ENCODE peak calls at places on chromosomes 16 and 17, in six cellular contexts. One of them, this sample, is unnamed.

GRCh38 chr16:5032748-5033167 is 977 bp downstream of the NAGPA start:
- DNase-seq in psoas muscle: peak
- DNase-seq in effector memory CD4-positive, alpha-beta T cell: no peak
- DNase-seq in pancreas: no peak
- DNase-seq in cardiac muscle cell: no peak
- DNase-seq in SK-N-MC: no peak
- DNase-seq in this sample: no peak

GRCh38 chr17:57940653-57941329 is 14.4 kb downstream of the CUEDC1 start:
- DNase-seq in psoas muscle: peak
- DNase-seq in effector memory CD4-positive, alpha-beta T cell: no peak
- DNase-seq in pancreas: peak
- DNase-seq in cardiac muscle cell: no peak
- DNase-seq in SK-N-MC: no peak
- DNase-seq in this sample: no peak

GRCh38 chr17:5416886-5417285 is 2.6 kb downstream of the NUP88 start:
- DNase-seq in psoas muscle: no peak
- DNase-seq in effector memory CD4-positive, alpha-beta T cell: no peak
- DNase-seq in pancreas: no peak
- DNase-seq in cardiac muscle cell: no peak
- DNase-seq in SK-N-MC: no peak
- DNase-seq in this sample: no peak

GRCh38 chr16:86296263-86296662 is 214.1 kb upstream of the FOXF1 start:
- DNase-seq in psoas muscle: no peak
- DNase-seq in effector memory CD4-positive, alpha-beta T cell: no peak
- DNase-seq in pancreas: no peak
- DNase-seq in cardiac muscle cell: no peak
- DNase-seq in SK-N-MC: no peak
- DNase-seq in this sample: no peak

GRCh38 chr17:63275318-63275967 is 170.7 kb downstream of the CYB561 start:
- DNase-seq in psoas muscle: no peak
- DNase-seq in effector memory CD4-positive, alpha-beta T cell: no peak
- DNase-seq in pancreas: no peak
- DNase-seq in cardiac muscle cell: no peak
- DNase-seq in SK-N-MC: no peak
- DNase-seq in this sample: no peak

GRCh38 chr17:3972281-3972731 is 8.1 kb upstream of the ATP2A3 start:
- DNase-seq in psoas muscle: peak
- DNase-seq in effector memory CD4-positive, alpha-beta T cell: no peak
- DNase-seq in pancreas: peak
- DNase-seq in cardiac muscle cell: no peak
- DNase-seq in SK-N-MC: no peak
- DNase-seq in this sample: no peak

GRCh38 chr17:37610971-37611370 is 1.8 kb upstream of the SYNRG start:
- DNase-seq in psoas muscle: no peak
- DNase-seq in effector memory CD4-positive, alpha-beta T cell: no peak
- DNase-seq in pancreas: no peak
- DNase-seq in cardiac muscle cell: no peak
- DNase-seq in SK-N-MC: no peak
- DNase-seq in this sample: no peak

GRCh38 chr17:38673714-38674012 is 1.1 kb downstream of the EPOP start:
- DNase-seq in psoas muscle: no peak
- DNase-seq in effector memory CD4-positive, alpha-beta T cell: no peak
- DNase-seq in pancreas: peak
- DNase-seq in cardiac muscle cell: peak
- DNase-seq in SK-N-MC: no peak
- DNase-seq in this sample: no peak

GRCh38 chr17:32227910-32228309 is 37.7 kb upstream of the RHBDL3 start:
- DNase-seq in psoas muscle: no peak
- DNase-seq in effector memory CD4-positive, alpha-beta T cell: no peak
- DNase-seq in pancreas: no peak
- DNase-seq in cardiac muscle cell: no peak
- DNase-seq in SK-N-MC: no peak
- DNase-seq in this sample: no peak

GRCh38 chr16:64421515-64421914 is 700.3 kb downstream of the CDH11 start:
- DNase-seq in psoas muscle: no peak
- DNase-seq in effector memory CD4-positive, alpha-beta T cell: no peak
- DNase-seq in pancreas: no peak
- DNase-seq in cardiac muscle cell: no peak
- DNase-seq in SK-N-MC: no peak
- DNase-seq in this sample: no peak

GRCh38 chr17:19647697-19648474 is 665 bp upstream of the ALDH3A2 start:
- DNase-seq in psoas muscle: peak
- DNase-seq in effector memory CD4-positive, alpha-beta T cell: peak
- DNase-seq in pancreas: peak
- DNase-seq in cardiac muscle cell: peak
- DNase-seq in SK-N-MC: no peak
- DNase-seq in this sample: peak

GRCh38 chr17:19644493-19645210 is 3.9 kb upstream of the ALDH3A2 start:
- DNase-seq in psoas muscle: no peak
- DNase-seq in effector memory CD4-positive, alpha-beta T cell: no peak
- DNase-seq in pancreas: no peak
- DNase-seq in cardiac muscle cell: no peak
- DNase-seq in SK-N-MC: no peak
- DNase-seq in this sample: no peak

GRCh38 chr17:19648475-19649406 is at the start of gene ALDH3A2:
- DNase-seq in psoas muscle: peak
- DNase-seq in effector memory CD4-positive, alpha-beta T cell: peak
- DNase-seq in pancreas: peak
- DNase-seq in cardiac muscle cell: peak
- DNase-seq in SK-N-MC: no peak
- DNase-seq in this sample: peak

GRCh38 chr17:19646788-19647696 is 1.5 kb upstream of the ALDH3A2 start:
- DNase-seq in psoas muscle: no peak
- DNase-seq in effector memory CD4-positive, alpha-beta T cell: no peak
- DNase-seq in pancreas: no peak
- DNase-seq in cardiac muscle cell: no peak
- DNase-seq in SK-N-MC: no peak
- DNase-seq in this sample: no peak

GRCh38 chr17:19645608-19646250 is 2.8 kb upstream of the ALDH3A2 start:
- DNase-seq in psoas muscle: no peak
- DNase-seq in effector memory CD4-positive, alpha-beta T cell: peak
- DNase-seq in pancreas: peak
- DNase-seq in cardiac muscle cell: peak
- DNase-seq in SK-N-MC: no peak
- DNase-seq in this sample: peak
- H3K27ac ChIP-seq in psoas muscle: peak
- H3K27ac ChIP-seq in effector memory CD4-positive, alpha-beta T cell: no peak
- H3K27ac ChIP-seq in pancreas: peak
- H3K27ac ChIP-seq in cardiac muscle cell: peak
- H3K27ac ChIP-seq in SK-N-MC: no peak
- H3K27ac ChIP-seq in this sample: peak

GRCh38 chr17:66447159-66447558 is 144.7 kb downstream of the PRKCA start:
- DNase-seq in psoas muscle: no peak
- DNase-seq in effector memory CD4-positive, alpha-beta T cell: no peak
- DNase-seq in pancreas: no peak
- DNase-seq in cardiac muscle cell: no peak
- DNase-seq in SK-N-MC: no peak
- DNase-seq in this sample: no peak
- H3K27ac ChIP-seq in psoas muscle: no peak
- H3K27ac ChIP-seq in effector memory CD4-positive, alpha-beta T cell: no peak
- H3K27ac ChIP-seq in pancreas: no peak
- H3K27ac ChIP-seq in cardiac muscle cell: no peak
- H3K27ac ChIP-seq in SK-N-MC: no peak
- H3K27ac ChIP-seq in this sample: no peak

GRCh38 chr17:74426551-74427047 is 5.3 kb upstream of the GPRC5C start:
- DNase-seq in psoas muscle: no peak
- DNase-seq in effector memory CD4-positive, alpha-beta T cell: no peak
- DNase-seq in pancreas: peak
- DNase-seq in cardiac muscle cell: no peak
- DNase-seq in SK-N-MC: no peak
- DNase-seq in this sample: no peak

GRCh38 chr17:74429604-74430384 is 2.1 kb upstream of the GPRC5C start:
- DNase-seq in psoas muscle: peak
- DNase-seq in effector memory CD4-positive, alpha-beta T cell: no peak
- DNase-seq in pancreas: peak
- DNase-seq in cardiac muscle cell: peak
- DNase-seq in SK-N-MC: no peak
- DNase-seq in this sample: no peak

GRCh38 chr17:74430385-74430705 is 1.5 kb upstream of the GPRC5C start:
- DNase-seq in psoas muscle: no peak
- DNase-seq in effector memory CD4-positive, alpha-beta T cell: no peak
- DNase-seq in pancreas: peak
- DNase-seq in cardiac muscle cell: no peak
- DNase-seq in SK-N-MC: no peak
- DNase-seq in this sample: no peak

GRCh38 chr17:74427048-74427762 is 4.7 kb upstream of the GPRC5C start:
- DNase-seq in psoas muscle: peak
- DNase-seq in effector memory CD4-positive, alpha-beta T cell: no peak
- DNase-seq in pancreas: peak
- DNase-seq in cardiac muscle cell: peak
- DNase-seq in SK-N-MC: no peak
- DNase-seq in this sample: no peak

DNA sequence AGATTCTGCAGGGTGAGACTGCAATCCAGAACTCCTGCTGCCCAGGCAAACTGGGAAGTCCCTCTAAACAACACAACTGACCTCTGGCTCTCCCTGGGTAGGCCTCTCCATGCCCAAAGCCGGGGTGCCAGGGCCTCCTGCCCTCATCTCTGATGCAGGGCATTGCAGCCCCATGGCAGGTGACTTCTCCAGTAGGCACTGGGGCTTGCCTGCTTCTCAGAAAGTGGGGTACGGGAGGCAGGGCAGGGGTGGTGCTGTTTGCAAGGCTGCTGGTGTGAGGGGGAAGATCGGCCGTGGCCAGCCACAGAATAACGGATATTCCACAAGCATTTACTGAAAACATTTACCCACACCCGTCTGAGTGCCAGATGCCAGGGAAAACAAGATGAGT is 4.1 kb upstream of the GPRC5C start:
- DNase-seq in psoas muscle: no peak
- DNase-seq in effector memory CD4-positive, alpha-beta T cell: no peak
- DNase-seq in pancreas: no peak
- DNase-seq in cardiac muscle cell: no peak
- DNase-seq in SK-N-MC: no peak
- DNase-seq in this sample: no peak
- H3K27ac ChIP-seq in psoas muscle: peak
- H3K27ac ChIP-seq in effector memory CD4-positive, alpha-beta T cell: no peak
- H3K27ac ChIP-seq in pancreas: peak
- H3K27ac ChIP-seq in cardiac muscle cell: peak
- H3K27ac ChIP-seq in SK-N-MC: no peak
- H3K27ac ChIP-seq in this sample: peak

GRCh38 chr16:22353188-22353919 is 21.1 kb downstream of the CDR2 start:
- DNase-seq in psoas muscle: no peak
- DNase-seq in effector memory CD4-positive, alpha-beta T cell: no peak
- DNase-seq in pancreas: no peak
- DNase-seq in cardiac muscle cell: no peak
- DNase-seq in SK-N-MC: no peak
- DNase-seq in this sample: no peak
- H3K27ac ChIP-seq in psoas muscle: no peak
- H3K27ac ChIP-seq in effector memory CD4-positive, alpha-beta T cell: peak
- H3K27ac ChIP-seq in pancreas: peak
- H3K27ac ChIP-seq in cardiac muscle cell: no peak
- H3K27ac ChIP-seq in SK-N-MC: peak
- H3K27ac ChIP-seq in this sample: no peak

This sample was measured in caudate nucleus.